ENCODE peak calls at places on chromosomes 5 and 9, in ten cellular contexts. K is NCI-H748 treated with DMSO at 0.1 percent for 48 hours; S is lower lobe of right lung; X is endothelial cell; L is activated CD4-positive, CD25-positive, alpha-beta regulatory T cell; Y is activated CD8-positive, alpha-beta memory T cell treated with anti-CD3 and anti-CD28 coated beads for 48 hours; I is NCI-H1417; H is type B pancreatic cell; B is RWPE2; Z is AG08395. G is an unnamed sample.

GRCh38 chr9:135136991-135137390 is 49.5 kb downstream of the OLFM1 start:
- DNase-seq in K (no peak), S (no peak), Y (no peak), I (no peak), L (no peak), X (no peak), H (no peak), Z (no peak), B (no peak), G (no peak)

GRCh38 chr9:114031948-114032688 is 46.0 kb downstream of the AMBP start:
- DNase-seq in X (no peak), Z (no peak), H (no peak), S (no peak), L (no peak), B (no peak), Y (no peak), K (no peak), I (no peak), G (no peak)

GRCh38 chr5:141951341-141951781 is 6.6 kb downstream of the PCDH12 start:
- DNase-seq in H (no peak), Y (no peak), B (no peak), I (no peak), L (no peak), Z (no peak), K (no peak), S (no peak), X (peak), G (peak)

GRCh38 chr5:167448376-167448775 is 843.1 kb upstream of the WWC1 start:
- DNase-seq in S (no peak), L (no peak), I (no peak), H (no peak), X (no peak), Z (no peak), K (no peak), B (no peak), Y (no peak), G (no peak)

GRCh38 chr9:116190595-116190994 is 37.0 kb downstream of the PAPPA start:
- DNase-seq in X (no peak), Y (no peak), Z (no peak), H (no peak), L (no peak), K (no peak), I (no peak), S (no peak), B (no peak), G (no peak)

GRCh38 chr5:145548097-145548496 is 287.0 kb downstream of the PRELID2 start:
- DNase-seq in I (no peak), H (no peak), X (no peak), S (no peak), Z (no peak), Y (no peak), K (no peak), L (no peak), B (no peak), G (no peak)

GRCh38 chr5:41527201-41527779 is 16.9 kb upstream of the PLCXD3 start:
- DNase-seq in Z (peak), K (no peak), Y (no peak), X (no peak), B (peak), I (no peak), L (no peak), H (no peak), S (no peak), G (no peak)

GRCh38 chr9:134861586-134862334 is 18.9 kb upstream of the FCN2 start:
- DNase-seq in Y (no peak), I (no peak), L (no peak), B (no peak), K (no peak), H (peak), X (no peak), Z (no peak), S (peak), G (no peak)

GRCh38 chr9:111959468-111959941 is 62.9 kb downstream of the UGCG start:
- DNase-seq in Z (peak), I (peak), S (peak), L (no peak), K (peak), H (no peak), B (peak), Y (no peak), X (no peak), G (no peak)

GRCh38 chr5:73122875-73123810 is 2.8 kb downstream of the TMEM171 start:
- DNase-seq in X (no peak), L (no peak), Z (peak), B (no peak), Y (no peak), I (no peak), K (no peak), S (no peak), H (no peak), G (peak)

GRCh38 chr5:54175-54730 is 37.7 kb upstream of the PLEKHG4B start:
- DNase-seq in Y (no peak), S (no peak), B (no peak), L (no peak), K (no peak), Z (no peak), I (peak), X (no peak), H (no peak), G (no peak)

GRCh38 chr9:37430841-37431597 is 8.5 kb downstream of the GRHPR start:
- DNase-seq in K (no peak), S (no peak), H (no peak), Z (no peak), Y (no peak), X (no peak), I (no peak), L (no peak), B (no peak), G (no peak)

GRCh38 chr5:126003309-126003708 is 419.9 kb upstream of the GRAMD2B start:
- DNase-seq in B (no peak), I (no peak), X (no peak), L (no peak), K (no peak), S (no peak), Y (no peak), H (no peak), Z (peak), G (no peak)

GRCh38 chr5:114450516-114450909 is 88.6 kb downstream of the KCNN2 start:
- DNase-seq in B (no peak), K (no peak), Y (no peak), L (no peak), I (no peak), X (no peak), S (no peak), Z (no peak), H (no peak), G (no peak)

GRCh38 chr9:91583996-91584395 is 160.4 kb upstream of the NFIL3 start:
- DNase-seq in S (no peak), Z (no peak), B (no peak), K (no peak), Y (no peak), H (no peak), L (no peak), X (no peak), I (no peak), G (no peak)

GRCh38 chr5:167840736-167841135 is 450.7 kb upstream of the WWC1 start:
- DNase-seq in S (no peak), X (no peak), Z (peak), K (no peak), Y (no peak), H (no peak), I (no peak), B (no peak), L (no peak), G (no peak)

GRCh38 chr9:96062854-96063253 is 187.4 kb downstream of the ERCC6L2 start:
- DNase-seq in X (no peak), S (no peak), L (no peak), Y (no peak), H (no peak), K (no peak), Z (no peak), B (no peak), I (no peak), G (no peak)

GRCh38 chr9:130714586-130715110 is 21.1 kb downstream of the EXOSC2 start:
- DNase-seq in B (no peak), Z (no peak), S (no peak), K (no peak), L (no peak), Y (no peak), I (no peak), X (no peak), H (no peak), G (no peak)

GRCh38 chr5:1351156-1351555 is 6.3 kb upstream of the CLPTM1L start:
- DNase-seq in X (no peak), H (no peak), K (no peak), Y (no peak), L (no peak), B (no peak), S (no peak), Z (no peak), I (no peak), G (no peak)

GRCh38 chr5:83789376-83789775 is 68.7 kb upstream of the HAPLN1 start:
- DNase-seq in L (no peak), K (no peak), H (no peak), S (no peak), Y (no peak), Z (no peak), B (no peak), I (no peak), X (no peak), G (no peak)

GRCh38 chr9:95091574-95091970 is 225.9 kb downstream of the FANCC start:
- DNase-seq in I (no peak), Z (peak), S (no peak), Y (no peak), K (no peak), X (no peak), L (no peak), H (no peak), B (no peak), G (no peak)

GRCh38 chr5:177389368-177390169 is 5.3 kb downstream of the SLC34A1 start:
- DNase-seq in B (peak), I (no peak), X (no peak), S (no peak), K (no peak), L (no peak), H (no peak), Y (no peak), Z (peak), G (no peak)

GRCh38 chr9:108467653-108468324 is 388.0 kb downstream of the ACTL7B start:
- DNase-seq in X (no peak), Y (no peak), B (no peak), K (no peak), S (no peak), I (no peak), H (no peak), Z (peak), L (no peak), G (no peak)

GRCh38 chr5:136103118-136103517 is 29.5 kb upstream of the SMAD5 start:
- DNase-seq in H (no peak), I (no peak), K (no peak), L (no peak), Z (no peak), Y (no peak), S (no peak), B (no peak), X (no peak), G (no peak)

GRCh38 chr5:88245893-88246244 is 22.8 kb downstream of the TMEM161B start:
- DNase-seq in I (no peak), Y (no peak), B (no peak), S (no peak), L (no peak), Z (no peak), K (no peak), X (no peak), H (no peak), G (no peak)

GRCh38 chr9:33162721-33163311 is 4.3 kb downstream of the B4GALT1 start:
- DNase-seq in H (no peak), I (no peak), Y (no peak), L (no peak), Z (peak), K (no peak), S (peak), X (no peak), B (no peak), G (no peak)

GRCh38 chr5:98769006-98769255 is 4.5 kb upstream of the RGMB start:
- DNase-seq in S (peak), Y (no peak), H (peak), L (peak), I (no peak), X (peak), K (peak), Z (no peak), B (no peak), G (no peak)

GRCh38 chr9:130472184-130472705 is 27.5 kb downstream of the ASS1 start:
- DNase-seq in B (no peak), Y (no peak), I (no peak), L (no peak), H (no peak), X (no peak), S (no peak), Z (no peak), K (no peak), G (no peak)

GRCh38 chr9:132077881-132078280 is 1.8 kb downstream of the MED27 start:
- DNase-seq in K (no peak), I (no peak), Y (no peak), Z (peak), X (no peak), B (no peak), H (no peak), L (no peak), S (no peak), G (no peak)

GRCh38 chr5:106875591-106876297 is 795.0 kb downstream of the EFNA5 start:
- DNase-seq in B (no peak), X (peak), H (no peak), K (no peak), L (no peak), Z (peak), S (no peak), Y (no peak), I (no peak), G (peak)

GRCh38 chr5:2759091-2759490 is 7.6 kb upstream of the IRX2 start:
- DNase-seq in I (no peak), S (no peak), K (no peak), B (no peak), Z (no peak), Y (no peak), H (no peak), X (no peak), L (no peak), G (no peak)

GRCh38 chr9:20504930-20505329 is 117.4 kb downstream of the MLLT3 start:
- DNase-seq in I (no peak), L (no peak), B (no peak), Y (no peak), Z (no peak), X (no peak), H (no peak), S (no peak), K (no peak), G (no peak)

GRCh38 chr5:147737921-147738320 is 44.6 kb downstream of the JAKMIP2 start:
- DNase-seq in S (no peak), B (no peak), H (no peak), Z (no peak), X (no peak), Y (no peak), I (no peak), K (peak), L (no peak), G (no peak)

GRCh38 chr5:108747111-108748009 is at the start of gene FER:
- DNase-seq in X (peak), K (peak), H (no peak), Z (peak), S (no peak), Y (no peak), L (no peak), I (no peak), B (no peak), G (no peak)

GRCh38 chr9:127644943-127645342 is 32.9 kb downstream of the STXBP1 start:
- DNase-seq in S (no peak), Z (no peak), L (no peak), H (no peak), B (no peak), Y (no peak), K (no peak), X (no peak), I (no peak), G (no peak)

GRCh38 chr5:64074533-64074932 is 91.1 kb upstream of the RNF180 start:
- DNase-seq in B (no peak), K (no peak), X (peak), I (peak), Z (peak), H (no peak), Y (no peak), S (no peak), L (no peak), G (peak)

GRCh38 chr5:179275381-179275878 is 69.8 kb downstream of the ADAMTS2 start:
- DNase-seq in I (no peak), H (no peak), B (peak), K (no peak), L (no peak), Y (no peak), Z (no peak), X (no peak), S (peak), G (no peak)

GRCh38 chr5:139017624-139018023 is 142.5 kb upstream of the LRRTM2 start:
- DNase-seq in Z (no peak), Y (no peak), X (no peak), K (no peak), S (no peak), B (no peak), L (no peak), I (no peak), H (no peak), G (no peak)

GRCh38 chr9:99012957-99013512 is 69.3 kb downstream of the COL15A1 start:
- DNase-seq in Y (no peak), I (no peak), S (no peak), L (no peak), B (no peak), Z (no peak), X (no peak), K (no peak), H (no peak), G (no peak)